ENCODE peak calls at places on chromosomes 11 and 22, in five cellular contexts. R is CD4-positive, alpha-beta T cell; Y is transverse colon; H is upper lobe of left lung; A is stimulated activated CD4-positive, alpha-beta T cell treated with anti-CD3 and anti-CD28 coated beads, Interleukin-1b, Interleukin-23, amount 100 ng/mL, for 24 hours. Z is an unnamed sample.

GRCh38 chr11:86063536-86063935 is 5.3 kb downstream of the PICALM start:
- DNase-seq in R (no peak), Y (no peak), H (no peak), A (no peak), Z (no peak)

GRCh38 chr11:2944530-2944929 is 15.3 kb upstream of the PHLDA2 start:
- DNase-seq in R (no peak), Y (no peak), H (peak; percentile 79), A (no peak), Z (no peak)

GRCh38 chr11:64763804-64764611 is 4.2 kb upstream of the PYGM start:
- DNase-seq in R (peak; percentile 57), Y (no peak), H (no peak), A (no peak), Z (no peak)

GRCh38 chr22:39593931-39594285 is 23.4 kb downstream of the CACNA1I start:
- DNase-seq in R (no peak), Y (no peak), H (no peak), A (no peak), Z (no peak)

GRCh38 chr11:133797542-133797941 is 47.8 kb downstream of the SPATA19 start:
- DNase-seq in R (no peak), Y (no peak), H (peak; percentile 44), A (no peak), Z (no peak)

GRCh38 chr11:9802291-9802861 is 138.5 kb downstream of the SWAP70 start:
- DNase-seq in R (no peak), Y (no peak), H (no peak), A (no peak), Z (peak; percentile 47)

GRCh38 chr11:4991066-4991465 is 3.6 kb upstream of the OR51L1 start:
- DNase-seq in R (no peak), Y (no peak), H (no peak), A (no peak), Z (no peak)

GRCh38 chr11:77505956-77506355 is 32.1 kb upstream of the PAK1 start:
- DNase-seq in R (no peak), Y (no peak), H (no peak), A (no peak), Z (no peak)

GRCh38 chr22:20430641-20431519 is 6.7 kb downstream of the SCARF2 start:
- DNase-seq in R (peak; percentile 56), Y (peak; percentile 57), H (peak; percentile 92), A (peak; percentile 29), Z (no peak)

GRCh38 chr11:81986556-81987161 is 747.0 kb downstream of the FAM181B start:
- DNase-seq in R (no peak), Y (no peak), H (peak; percentile 68), A (no peak), Z (no peak)